ENCODE peak calls at places on chromosomes 11 and 22, in nine cellular contexts. R is A549, F is IMR-90, A is tibial nerve, X is stomach, Q is breast epithelium, C is upper lobe of left lung, M is esophagus squamous epithelium, Z is H1. E is an unnamed sample.

GRCh38 chr22:45204241-45204640 is 36.5 kb downstream of the KIAA0930 start:
- DNase-seq in Q (no peak), M (no peak), R (no peak), F (no peak), A (no peak), C (peak; percentile 19), X (no peak), Z (no peak), E (no peak)

GRCh38 chr11:12706531-12707499 is 32.6 kb downstream of the TEAD1 start:
- DNase-seq in R (no peak), X (peak; percentile 44), C (peak; percentile 36), Q (no peak), F (no peak), Z (no peak), M (no peak), A (peak; percentile 26), E (no peak)

GRCh38 chr11:72985645-72986044 is 156.5 kb downstream of the FCHSD2 start:
- DNase-seq in A (no peak), C (no peak), M (no peak), Q (no peak), F (peak; percentile 11), R (no peak), Z (no peak), X (no peak), E (no peak)

GRCh38 chr11:69035150-69035958 is 13.4 kb upstream of the TPCN2 start:
- DNase-seq in A (no peak), M (no peak), F (no peak), X (no peak), C (no peak), Q (no peak), R (no peak), Z (peak; percentile 56), E (no peak)

GRCh38 chr11:57274904-57275498 is 38.0 kb upstream of the APLNR start:
- DNase-seq in R (no peak), Q (no peak), X (no peak), M (no peak), A (no peak), Z (no peak), C (no peak), F (peak; percentile 51), E (no peak)

GRCh38 chr11:130407978-130408377 is 20.4 kb downstream of the ADAMTS8 start:
- DNase-seq in M (no peak), X (no peak), Q (no peak), F (peak; percentile 91), C (no peak), R (peak; percentile 14), A (no peak), Z (no peak), E (peak; percentile 49)

GRCh38 chr11:45211732-45212131 is 65.3 kb downstream of the PRDM11 start:
- DNase-seq in Z (no peak), X (no peak), R (no peak), Q (no peak), C (no peak), F (no peak), A (no peak), M (no peak), E (no peak)

GRCh38 chr11:75516140-75516539 is 9.6 kb downstream of the GDPD5 start:
- DNase-seq in F (no peak), Z (no peak), C (no peak), M (no peak), A (no peak), R (no peak), Q (no peak), X (no peak), E (no peak)

GRCh38 chr11:36105743-36106581 is 162.1 kb downstream of the LDLRAD3 start:
- DNase-seq in Z (no peak), F (no peak), M (no peak), A (no peak), R (no peak), X (no peak), Q (no peak), C (no peak), E (no peak)

GRCh38 chr11:36101466-36101865 is 157.6 kb downstream of the LDLRAD3 start:
- DNase-seq in C (no peak), M (no peak), X (no peak), F (no peak), Z (no peak), R (no peak), Q (no peak), A (no peak), E (no peak)

GRCh38 chr11:36103933-36104530 is 160.2 kb downstream of the LDLRAD3 start:
- DNase-seq in R (no peak), Q (no peak), C (no peak), X (no peak), Z (no peak), A (no peak), M (no peak), F (no peak), E (no peak)

GRCh38 chr11:36102868-36103267 is 159.0 kb downstream of the LDLRAD3 start:
- DNase-seq in F (no peak), Q (no peak), Z (no peak), X (no peak), C (no peak), R (no peak), A (no peak), M (no peak), E (no peak)

DNA sequence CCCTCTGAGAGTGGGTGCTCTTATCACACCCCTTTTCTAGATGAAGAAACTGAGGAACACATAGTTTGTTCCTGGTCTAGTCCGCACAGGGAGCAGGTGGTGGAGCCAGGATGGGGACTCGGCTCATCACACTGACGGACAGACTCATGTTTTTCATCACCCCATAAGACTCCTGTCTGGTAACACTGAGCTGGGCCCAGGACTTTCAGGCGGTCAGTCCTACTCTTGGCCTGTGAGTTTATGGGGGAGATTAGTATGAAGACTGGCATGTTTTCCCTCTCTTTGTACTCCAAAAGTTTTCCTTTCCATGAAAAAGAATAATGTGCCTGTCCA is 160.8 kb downstream of the LDLRAD3 start:
- DNase-seq in F (no peak), Q (no peak), Z (no peak), A (no peak), R (no peak), M (no peak), C (no peak), X (no peak), E (no peak)
- TF ChIP-seq POLR2A in F (no peak), Q (no peak), Z (no peak), A (no peak), R (no peak), M (no peak), C (no peak), X (no peak), E (no peak)

GRCh38 chr22:22571862-22572261 is 12.8 kb upstream of the PRAME start:
- DNase-seq in Z (no peak), R (no peak), Q (no peak), A (no peak), M (no peak), C (no peak), X (no peak), F (no peak), E (no peak)

GRCh38 chr22:22576244-22576988 is 17.4 kb upstream of the PRAME start:
- DNase-seq in F (peak; percentile 24), Q (no peak), C (no peak), R (peak; percentile 55), M (no peak), A (peak; percentile 19), Z (peak; percentile 86), X (peak; percentile 49), E (no peak)

GRCh38 chr22:22571429-22571828 is 12.4 kb upstream of the PRAME start:
- DNase-seq in Z (no peak), A (no peak), F (no peak), C (no peak), X (no peak), Q (no peak), R (no peak), M (no peak), E (no peak)

GRCh38 chr22:22574361-22574760 is 15.3 kb upstream of the PRAME start:
- DNase-seq in F (no peak), Q (no peak), C (no peak), M (no peak), A (no peak), X (no peak), R (no peak), Z (no peak), E (no peak)

DNA sequence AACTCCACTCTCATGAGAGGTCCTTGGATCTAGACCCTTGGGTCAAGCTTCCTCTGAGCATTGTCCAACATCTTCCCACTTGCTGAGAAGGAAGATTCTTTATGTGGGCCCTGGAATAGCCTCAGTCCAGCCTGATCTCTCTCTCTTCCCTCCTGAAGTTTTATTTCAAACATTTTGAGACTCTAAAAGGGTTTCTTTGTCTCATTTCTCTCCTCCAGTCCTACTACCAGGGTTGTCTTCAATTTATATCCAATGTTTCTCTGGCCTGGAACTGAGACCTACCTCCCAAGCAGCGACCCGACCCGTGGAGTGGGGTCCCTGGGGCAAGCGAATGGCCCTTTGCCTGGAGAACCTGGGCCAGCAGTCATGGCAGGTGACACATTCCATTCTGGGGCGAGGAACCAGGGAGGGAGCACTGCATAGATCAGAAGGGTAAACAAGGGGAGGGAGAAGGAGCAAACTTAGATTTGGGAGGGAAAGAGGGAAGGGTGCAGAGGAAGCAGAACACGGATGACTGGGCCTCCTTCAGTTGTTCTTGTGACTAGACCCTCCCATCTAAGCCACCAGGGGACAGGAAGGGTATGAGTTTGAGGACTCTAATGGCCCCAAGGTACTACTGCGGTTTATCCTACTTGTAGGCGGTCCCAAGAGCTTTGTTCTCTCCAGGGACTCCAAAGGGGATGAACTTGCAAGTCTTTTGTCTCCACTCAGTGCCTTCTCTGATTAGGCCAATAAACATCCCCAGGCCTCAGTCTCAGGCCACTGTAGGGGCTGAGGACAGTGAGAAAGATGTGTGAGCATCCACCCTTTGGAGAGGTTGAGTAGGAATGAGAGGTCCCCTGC is 14.2 kb upstream of the PRAME start:
- DNase-seq in C (no peak), X (no peak), M (no peak), A (no peak), Q (no peak), Z (no peak), F (no peak), R (no peak), E (no peak)
- H3K4me3 ChIP-seq in C (no peak overlapping the region), X (no peak overlapping the region), M (no peak overlapping the region), A (no peak overlapping the region), Q (no peak overlapping the region), Z (no peak overlapping the region), F (no peak overlapping the region), R (no peak overlapping the region), E (no peak overlapping the region)

DNA sequence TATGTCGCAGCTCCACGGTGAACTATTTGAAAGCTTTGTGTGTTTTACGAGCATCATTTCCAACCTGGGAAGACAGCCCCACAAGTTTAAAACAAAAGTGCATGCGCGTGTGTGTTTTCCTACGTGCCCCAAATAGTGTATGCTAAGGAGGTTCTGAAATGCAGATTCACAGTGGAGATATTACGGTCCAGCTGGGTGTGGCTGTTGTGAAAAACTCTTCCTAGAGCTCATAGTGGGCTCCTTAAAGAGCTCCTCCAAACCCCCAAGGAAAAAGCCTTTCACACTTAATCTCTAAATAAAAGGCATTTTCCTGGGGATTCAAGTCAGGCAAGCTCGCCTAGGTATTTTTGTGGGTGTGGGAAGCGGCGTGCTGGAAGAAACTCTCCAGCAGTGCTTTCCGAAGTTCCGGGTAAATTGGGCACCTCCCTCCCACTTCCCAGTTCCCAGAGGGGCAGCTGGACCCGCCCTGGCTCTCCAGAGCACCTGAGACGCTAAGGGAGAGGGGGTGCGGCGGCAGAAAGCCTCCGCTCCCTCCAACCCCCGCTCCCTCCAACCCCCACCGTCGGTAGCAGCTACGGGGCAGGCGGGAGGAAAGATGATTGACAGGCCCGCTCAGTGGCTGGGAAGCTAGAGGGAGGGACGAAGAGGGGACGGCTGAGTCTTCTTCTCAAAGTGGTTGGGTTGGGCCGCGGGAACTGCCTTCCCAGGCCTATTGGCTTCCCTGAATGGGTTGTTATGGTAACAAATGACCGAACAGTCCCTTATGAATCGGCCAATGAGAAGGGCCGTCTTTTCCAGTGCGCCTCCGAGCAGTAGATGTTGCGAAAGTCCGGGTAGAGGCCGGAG is 558 bp upstream of the PCF11 start:
- DNase-seq in X (peak; percentile 99), M (peak; percentile 97), F (peak; percentile 100), Z (peak; percentile 88), A (peak; percentile 98), C (peak; percentile 100), Q (peak; percentile 100), R (peak; percentile 100), E (peak; percentile 99)
- TF ChIP-seq POLR2A in X (peak; percentile 26), M (peak; percentile 83), F (no peak), Z (no peak), A (peak; percentile 38), C (no peak), Q (peak; percentile 92), R (peak; percentile 56), E (no peak)

DNA sequence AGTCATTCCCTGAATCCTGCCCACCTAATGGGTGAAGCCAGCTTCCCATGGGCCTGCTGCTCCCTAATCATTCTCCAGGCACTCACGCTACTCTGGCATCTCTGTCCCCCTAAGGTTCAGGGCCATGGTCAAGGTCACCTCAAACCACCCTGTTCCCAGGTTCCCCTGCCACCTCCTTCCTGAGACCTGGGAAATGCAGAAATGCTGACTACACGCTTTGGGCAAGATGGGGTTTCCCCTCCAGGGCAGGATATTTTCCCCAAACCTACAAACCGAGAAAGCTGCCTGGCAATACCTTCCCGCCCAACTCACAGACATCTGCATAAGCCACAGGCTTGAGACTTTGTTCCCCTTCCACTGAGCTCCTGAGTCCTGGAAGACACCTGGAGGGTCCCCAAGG is 97.6 kb downstream of the FEZ1 start:
- DNase-seq in X (no peak), C (no peak), R (no peak), A (no peak), Z (no peak), F (no peak), M (no peak), Q (no peak), E (no peak)
- H3K4me3 ChIP-seq in X (no peak overlapping the region), C (no peak overlapping the region), R (no peak overlapping the region), A (no peak overlapping the region), Z (no peak overlapping the region), F (no peak overlapping the region), M (no peak overlapping the region), Q (no peak overlapping the region), E (no peak overlapping the region)

E was measured in lower leg skin.